ENCODE peak calls at places on chromosomes 4 and X, in seven cellular contexts. One of them, this sample, is unnamed.
A peak's percentile ranks its signal among the peaks of the same experiment; 100 is the strongest.

GRCh38 chr4:117771647-117772337 is 262.5 kb upstream of the NDST3 start:
- DNase-seq in mesenchymal stem cell: peak; percentile 13
- DNase-seq in H1: no peak
- DNase-seq in neuronal stem cell: no peak
- DNase-seq in IMR-90: no peak
- DNase-seq in trophoblast cell: peak; percentile 11
- DNase-seq in H9: peak; percentile 47
- DNase-seq in this sample: peak; percentile 79

GRCh38 chr4:140168474-140168873 is 14.5 kb upstream of the MAML3 start:
- DNase-seq in H9: no peak
- DNase-seq in IMR-90: peak; percentile 64
- DNase-seq in neuronal stem cell: no peak
- DNase-seq in mesenchymal stem cell: no peak
- DNase-seq in H1: no peak
- DNase-seq in trophoblast cell: peak; percentile 86
- DNase-seq in this sample: peak; percentile 52

GRCh38 chrX:21658152-21658737 is at the start of gene KLHL34:
- DNase-seq in H1: no peak
- DNase-seq in H9: no peak
- DNase-seq in neuronal stem cell: no peak
- DNase-seq in trophoblast cell: no peak
- DNase-seq in mesenchymal stem cell: no peak
- DNase-seq in IMR-90: no peak
- DNase-seq in this sample: no peak

GRCh38 chr4:41865306-41865980 is 69.8 kb upstream of the TMEM33 start:
- DNase-seq in IMR-90: no peak
- DNase-seq in H1: peak; percentile 55
- DNase-seq in trophoblast cell: peak; percentile 78
- DNase-seq in mesenchymal stem cell: peak; percentile 14
- DNase-seq in neuronal stem cell: no peak
- DNase-seq in H9: peak; percentile 41
- DNase-seq in this sample: peak; percentile 42

GRCh38 chr4:84279678-84280077 is 219.4 kb downstream of the NKX6-1 start:
- DNase-seq in IMR-90: no peak
- DNase-seq in neuronal stem cell: no peak
- DNase-seq in trophoblast cell: no peak
- DNase-seq in H1: no peak
- DNase-seq in H9: no peak
- DNase-seq in mesenchymal stem cell: no peak
- DNase-seq in this sample: peak; percentile 2

GRCh38 chr4:64882311-64883086 is 473.2 kb upstream of the TECRL start:
- DNase-seq in H1: no peak
- DNase-seq in neuronal stem cell: no peak
- DNase-seq in H9: no peak
- DNase-seq in mesenchymal stem cell: no peak
- DNase-seq in IMR-90: no peak
- DNase-seq in trophoblast cell: no peak
- DNase-seq in this sample: no peak

GRCh38 chr4:149218672-149219071 is 597.0 kb downstream of the IQCM start:
- DNase-seq in neuronal stem cell: no peak
- DNase-seq in H9: no peak
- DNase-seq in trophoblast cell: no peak
- DNase-seq in H1: no peak
- DNase-seq in IMR-90: no peak
- DNase-seq in mesenchymal stem cell: no peak
- DNase-seq in this sample: no peak

GRCh38 chrX:72258174-72258573 is 18.9 kb downstream of the RPS4X start:
- DNase-seq in IMR-90: peak; percentile 84
- DNase-seq in mesenchymal stem cell: peak; percentile 68
- DNase-seq in neuronal stem cell: no peak
- DNase-seq in H1: no peak
- DNase-seq in H9: no peak
- DNase-seq in trophoblast cell: peak; percentile 38
- DNase-seq in this sample: no peak

GRCh38 chrX:55908685-55909212 is 191.2 kb downstream of the RRAGB start:
- DNase-seq in H9: peak; percentile 34
- DNase-seq in trophoblast cell: peak; percentile 32
- DNase-seq in IMR-90: no peak
- DNase-seq in H1: peak; percentile 46
- DNase-seq in mesenchymal stem cell: peak; percentile 4
- DNase-seq in neuronal stem cell: peak; percentile 3
- DNase-seq in this sample: peak; percentile 77

GRCh38 chr4:6270691-6271121 is 1.1 kb downstream of the WFS1 start:
- DNase-seq in mesenchymal stem cell: peak; percentile 23
- DNase-seq in IMR-90: peak; percentile 7
- DNase-seq in H1: no peak
- DNase-seq in trophoblast cell: peak; percentile 53
- DNase-seq in neuronal stem cell: no peak
- DNase-seq in H9: no peak
- DNase-seq in this sample: no peak
- H3K4ac ChIP-seq in mesenchymal stem cell: no peak overlapping the region
- H3K4ac ChIP-seq in IMR-90: peak overlapping the region; percentile 65
- H3K4ac ChIP-seq in H1: no peak overlapping the region
- H3K4ac ChIP-seq in trophoblast cell: peak overlapping the region; percentile 56
- H3K4ac ChIP-seq in neuronal stem cell: no peak overlapping the region
- H3K4ac ChIP-seq in H9: no peak overlapping the region
- H3K4ac ChIP-seq in this sample: no peak overlapping the region

DNA sequence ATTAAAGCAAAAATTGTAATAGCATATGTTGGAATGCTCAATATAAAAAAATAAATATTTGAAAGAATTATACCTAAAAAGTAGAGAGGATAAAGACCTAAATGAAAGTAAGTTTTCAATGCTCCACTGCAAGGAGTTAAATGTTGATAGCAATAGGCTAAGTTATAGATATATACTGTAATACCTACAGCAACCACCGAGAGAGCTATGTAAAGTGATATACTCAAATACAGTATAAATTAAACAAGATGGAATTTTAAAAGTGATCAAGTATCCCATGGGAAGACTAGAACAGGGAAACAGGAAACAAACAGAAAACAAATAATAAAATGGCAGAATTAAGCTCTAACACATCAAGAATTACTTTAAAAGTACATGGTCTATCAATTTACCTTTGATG is 73.9 kb downstream of the CASP3 start:
- DNase-seq in mesenchymal stem cell: no peak
- DNase-seq in trophoblast cell: no peak
- DNase-seq in H1: no peak
- DNase-seq in IMR-90: no peak
- DNase-seq in neuronal stem cell: no peak
- DNase-seq in H9: no peak
- DNase-seq in this sample: no peak
- H3K4ac ChIP-seq in mesenchymal stem cell: no peak overlapping the region
- H3K4ac ChIP-seq in trophoblast cell: no peak overlapping the region
- H3K4ac ChIP-seq in H1: no peak overlapping the region
- H3K4ac ChIP-seq in IMR-90: no peak overlapping the region
- H3K4ac ChIP-seq in neuronal stem cell: no peak overlapping the region
- H3K4ac ChIP-seq in H9: no peak overlapping the region
- H3K4ac ChIP-seq in this sample: no peak overlapping the region

GRCh38 chr4:37890501-37891220 is at the start of gene TBC1D1:
- DNase-seq in neuronal stem cell: peak; percentile 12
- DNase-seq in mesenchymal stem cell: peak; percentile 17
- DNase-seq in IMR-90: no peak
- DNase-seq in H9: peak; percentile 44
- DNase-seq in H1: peak; percentile 73
- DNase-seq in trophoblast cell: peak; percentile 41
- DNase-seq in this sample: peak; percentile 10
- H3K4ac ChIP-seq in neuronal stem cell: no peak within 1 kb of the TSS
- H3K4ac ChIP-seq in mesenchymal stem cell: no peak within 1 kb of the TSS
- H3K4ac ChIP-seq in IMR-90: no peak within 1 kb of the TSS
- H3K4ac ChIP-seq in H9: no peak within 1 kb of the TSS
- H3K4ac ChIP-seq in H1: no peak within 1 kb of the TSS
- H3K4ac ChIP-seq in trophoblast cell: no peak within 1 kb of the TSS
- H3K4ac ChIP-seq in this sample: no peak within 1 kb of the TSS

GRCh38 chr4:169305651-169306050 is 34.9 kb upstream of the SH3RF1 start:
- DNase-seq in H1: no peak
- DNase-seq in IMR-90: peak; percentile 10
- DNase-seq in mesenchymal stem cell: peak; percentile 17
- DNase-seq in trophoblast cell: no peak
- DNase-seq in H9: no peak
- DNase-seq in neuronal stem cell: no peak
- DNase-seq in this sample: no peak
- H3K4ac ChIP-seq in H1: no peak overlapping the region
- H3K4ac ChIP-seq in IMR-90: no peak overlapping the region
- H3K4ac ChIP-seq in mesenchymal stem cell: no peak overlapping the region
- H3K4ac ChIP-seq in trophoblast cell: no peak overlapping the region
- H3K4ac ChIP-seq in H9: no peak overlapping the region
- H3K4ac ChIP-seq in neuronal stem cell: no peak overlapping the region
- H3K4ac ChIP-seq in this sample: no peak overlapping the region

GRCh38 chr4:36422582-36422981 is 141.2 kb downstream of the DTHD1 start:
- DNase-seq in IMR-90: no peak
- DNase-seq in H1: no peak
- DNase-seq in mesenchymal stem cell: no peak
- DNase-seq in neuronal stem cell: no peak
- DNase-seq in trophoblast cell: no peak
- DNase-seq in H9: no peak
- DNase-seq in this sample: no peak

GRCh38 chr4:36432556-36432955 is 151.1 kb downstream of the DTHD1 start:
- DNase-seq in H1: no peak
- DNase-seq in IMR-90: no peak
- DNase-seq in H9: no peak
- DNase-seq in mesenchymal stem cell: no peak
- DNase-seq in neuronal stem cell: no peak
- DNase-seq in trophoblast cell: no peak
- DNase-seq in this sample: no peak

GRCh38 chr4:36427696-36428095 is 146.3 kb downstream of the DTHD1 start:
- DNase-seq in H9: no peak
- DNase-seq in IMR-90: no peak
- DNase-seq in mesenchymal stem cell: no peak
- DNase-seq in trophoblast cell: no peak
- DNase-seq in neuronal stem cell: no peak
- DNase-seq in H1: no peak
- DNase-seq in this sample: no peak

DNA sequence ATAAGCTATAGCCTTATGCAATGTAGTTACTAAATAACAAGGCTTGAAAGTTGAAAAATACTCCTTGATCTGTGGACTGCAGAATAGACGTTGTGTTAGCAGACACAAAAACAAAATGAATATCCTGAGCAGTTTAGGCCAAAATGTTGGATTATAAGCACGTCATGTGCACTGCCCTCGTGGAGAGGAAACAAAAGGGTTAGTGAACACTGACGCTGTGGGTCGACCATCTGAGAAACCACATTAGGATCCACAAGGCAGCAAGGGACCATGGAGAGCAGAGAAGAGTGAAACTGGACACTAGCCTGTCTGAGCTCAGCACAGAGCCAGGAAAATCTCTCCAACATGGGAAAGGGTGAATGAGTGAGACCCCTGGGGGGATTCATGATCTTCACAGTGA is 145.3 kb downstream of the DTHD1 start:
- DNase-seq in IMR-90: no peak
- DNase-seq in mesenchymal stem cell: no peak
- DNase-seq in H1: no peak
- DNase-seq in H9: no peak
- DNase-seq in trophoblast cell: no peak
- DNase-seq in neuronal stem cell: no peak
- DNase-seq in this sample: no peak
- H3K4ac ChIP-seq in IMR-90: no peak overlapping the region
- H3K4ac ChIP-seq in mesenchymal stem cell: no peak overlapping the region
- H3K4ac ChIP-seq in H1: no peak overlapping the region
- H3K4ac ChIP-seq in H9: no peak overlapping the region
- H3K4ac ChIP-seq in trophoblast cell: no peak overlapping the region
- H3K4ac ChIP-seq in neuronal stem cell: no peak overlapping the region
- H3K4ac ChIP-seq in this sample: no peak overlapping the region

GRCh38 chr4:101782546-101782945 is 8.0 kb upstream of the BANK1 start:
- DNase-seq in neuronal stem cell: no peak
- DNase-seq in trophoblast cell: peak; percentile 86
- DNase-seq in IMR-90: no peak
- DNase-seq in H1: no peak
- DNase-seq in mesenchymal stem cell: peak; percentile 13
- DNase-seq in H9: no peak
- DNase-seq in this sample: no peak
- H3K4ac ChIP-seq in neuronal stem cell: no peak overlapping the region
- H3K4ac ChIP-seq in trophoblast cell: no peak overlapping the region
- H3K4ac ChIP-seq in IMR-90: no peak overlapping the region
- H3K4ac ChIP-seq in H1: no peak overlapping the region
- H3K4ac ChIP-seq in mesenchymal stem cell: no peak overlapping the region
- H3K4ac ChIP-seq in H9: no peak overlapping the region
- H3K4ac ChIP-seq in this sample: no peak overlapping the region

GRCh38 chr4:54898941-54899340 is 226.5 kb downstream of the KDR start:
- DNase-seq in mesenchymal stem cell: no peak
- DNase-seq in neuronal stem cell: no peak
- DNase-seq in H1: no peak
- DNase-seq in trophoblast cell: peak; percentile 4
- DNase-seq in H9: no peak
- DNase-seq in IMR-90: peak; percentile 8
- DNase-seq in this sample: no peak
- H3K4ac ChIP-seq in mesenchymal stem cell: no peak overlapping the region
- H3K4ac ChIP-seq in neuronal stem cell: no peak overlapping the region
- H3K4ac ChIP-seq in H1: no peak overlapping the region
- H3K4ac ChIP-seq in trophoblast cell: no peak overlapping the region
- H3K4ac ChIP-seq in H9: no peak overlapping the region
- H3K4ac ChIP-seq in IMR-90: no peak overlapping the region
- H3K4ac ChIP-seq in this sample: no peak overlapping the region

GRCh38 chrX:63058204-63058603 is 292.9 kb downstream of the SPIN4 start:
- DNase-seq in mesenchymal stem cell: no peak
- DNase-seq in trophoblast cell: no peak
- DNase-seq in H9: no peak
- DNase-seq in H1: no peak
- DNase-seq in IMR-90: no peak
- DNase-seq in neuronal stem cell: no peak
- DNase-seq in this sample: no peak
- H3K4ac ChIP-seq in mesenchymal stem cell: no peak overlapping the region
- H3K4ac ChIP-seq in trophoblast cell: no peak overlapping the region
- H3K4ac ChIP-seq in H9: no peak overlapping the region
- H3K4ac ChIP-seq in H1: no peak overlapping the region
- H3K4ac ChIP-seq in IMR-90: no peak overlapping the region
- H3K4ac ChIP-seq in neuronal stem cell: no peak overlapping the region
- H3K4ac ChIP-seq in this sample: no peak overlapping the region

GRCh38 chr4:43251760-43252317 is 359.3 kb downstream of the GRXCR1 start:
- DNase-seq in trophoblast cell: no peak
- DNase-seq in neuronal stem cell: no peak
- DNase-seq in mesenchymal stem cell: no peak
- DNase-seq in IMR-90: peak; percentile 15
- DNase-seq in H9: no peak
- DNase-seq in H1: no peak
- DNase-seq in this sample: no peak
- H3K4ac ChIP-seq in trophoblast cell: no peak overlapping the region
- H3K4ac ChIP-seq in neuronal stem cell: no peak overlapping the region
- H3K4ac ChIP-seq in mesenchymal stem cell: no peak overlapping the region
- H3K4ac ChIP-seq in IMR-90: no peak overlapping the region
- H3K4ac ChIP-seq in H9: no peak overlapping the region
- H3K4ac ChIP-seq in H1: no peak overlapping the region
- H3K4ac ChIP-seq in this sample: no peak overlapping the region

This sample was measured in mesendoderm.